ENCODE peak calls at places on chromosomes 13 and 19, in six cellular contexts. One of them, this sample, is unnamed.

GRCh38 chr19:28022506-28022905 is 1190.4 kb downstream of the UQCRFS1 start:
- DNase-seq in psoas muscle: no peak
- DNase-seq in adrenal gland: no peak
- DNase-seq in mucosa of descending colon: no peak
- DNase-seq in tibial nerve: no peak
- DNase-seq in fibroblast of the aortic adventitia: no peak
- DNase-seq in this sample: no peak

GRCh38 chr19:50500060-50500752 is 10.8 kb downstream of the JOSD2 start:
- DNase-seq in psoas muscle: peak
- DNase-seq in adrenal gland: no peak
- DNase-seq in mucosa of descending colon: no peak
- DNase-seq in fibroblast of the aortic adventitia: no peak
- DNase-seq in tibial nerve: no peak
- DNase-seq in this sample: no peak

GRCh38 chr13:112545866-112546265 is 42.1 kb downstream of the TUBGCP3 start:
- DNase-seq in adrenal gland: no peak
- DNase-seq in psoas muscle: no peak
- DNase-seq in tibial nerve: no peak
- DNase-seq in mucosa of descending colon: no peak
- DNase-seq in fibroblast of the aortic adventitia: peak
- DNase-seq in this sample: peak

GRCh38 chr13:40315416-40316064 is 350.9 kb downstream of the FOXO1 start:
- DNase-seq in adrenal gland: peak
- DNase-seq in tibial nerve: no peak
- DNase-seq in psoas muscle: peak
- DNase-seq in mucosa of descending colon: no peak
- DNase-seq in fibroblast of the aortic adventitia: no peak
- DNase-seq in this sample: no peak

GRCh38 chr19:46303702-46304397 is 7.0 kb downstream of the HIF3A start:
- DNase-seq in fibroblast of the aortic adventitia: no peak
- DNase-seq in psoas muscle: peak
- DNase-seq in tibial nerve: no peak
- DNase-seq in adrenal gland: peak
- DNase-seq in mucosa of descending colon: peak
- DNase-seq in this sample: no peak

GRCh38 chr13:68727788-68728187 is 1379.8 kb upstream of the ATXN8OS start:
- DNase-seq in fibroblast of the aortic adventitia: no peak
- DNase-seq in tibial nerve: no peak
- DNase-seq in mucosa of descending colon: no peak
- DNase-seq in adrenal gland: no peak
- DNase-seq in psoas muscle: no peak
- DNase-seq in this sample: no peak

GRCh38 chr13:25990801-25991200 is 61.0 kb downstream of the SHISA2 start:
- DNase-seq in tibial nerve: no peak
- DNase-seq in mucosa of descending colon: no peak
- DNase-seq in fibroblast of the aortic adventitia: no peak
- DNase-seq in adrenal gland: no peak
- DNase-seq in psoas muscle: no peak
- DNase-seq in this sample: no peak

GRCh38 chr13:99228737-99229691 is 28.4 kb downstream of the UBAC2 start:
- DNase-seq in psoas muscle: no peak
- DNase-seq in adrenal gland: no peak
- DNase-seq in mucosa of descending colon: no peak
- DNase-seq in fibroblast of the aortic adventitia: peak
- DNase-seq in tibial nerve: no peak
- DNase-seq in this sample: no peak

GRCh38 chr13:42757678-42758420 is 23.5 kb upstream of the FAM216B start:
- DNase-seq in tibial nerve: no peak
- DNase-seq in psoas muscle: no peak
- DNase-seq in adrenal gland: no peak
- DNase-seq in mucosa of descending colon: no peak
- DNase-seq in fibroblast of the aortic adventitia: no peak
- DNase-seq in this sample: no peak

GRCh38 chr19:11234486-11235075 is 4.8 kb upstream of the ANGPTL8 start:
- DNase-seq in psoas muscle: no peak
- DNase-seq in fibroblast of the aortic adventitia: no peak
- DNase-seq in tibial nerve: no peak
- DNase-seq in adrenal gland: peak
- DNase-seq in mucosa of descending colon: no peak
- DNase-seq in this sample: no peak

GRCh38 chr13:99967498-99967883 is 4.1 kb downstream of the ZIC5 start:
- DNase-seq in adrenal gland: no peak
- DNase-seq in mucosa of descending colon: no peak
- DNase-seq in fibroblast of the aortic adventitia: no peak
- DNase-seq in tibial nerve: no peak
- DNase-seq in psoas muscle: no peak
- DNase-seq in this sample: no peak

GRCh38 chr13:94678845-94679244 is 33.5 kb downstream of the SOX21 start:
- DNase-seq in mucosa of descending colon: no peak
- DNase-seq in tibial nerve: no peak
- DNase-seq in psoas muscle: no peak
- DNase-seq in fibroblast of the aortic adventitia: no peak
- DNase-seq in adrenal gland: no peak
- DNase-seq in this sample: no peak

GRCh38 chr19:12365372-12366162 is at the start of gene ZNF442:
- DNase-seq in psoas muscle: peak
- DNase-seq in mucosa of descending colon: peak
- DNase-seq in adrenal gland: peak
- DNase-seq in tibial nerve: peak
- DNase-seq in fibroblast of the aortic adventitia: peak
- DNase-seq in this sample: peak

GRCh38 chr13:72804301-72804700 is 22.4 kb downstream of the PIBF1 start:
- DNase-seq in fibroblast of the aortic adventitia: no peak
- DNase-seq in adrenal gland: no peak
- DNase-seq in tibial nerve: no peak
- DNase-seq in psoas muscle: no peak
- DNase-seq in mucosa of descending colon: no peak
- DNase-seq in this sample: no peak

GRCh38 chr13:114141261-114141996 is 9.0 kb upstream of the RASA3 start:
- DNase-seq in mucosa of descending colon: peak
- DNase-seq in psoas muscle: no peak
- DNase-seq in adrenal gland: no peak
- DNase-seq in tibial nerve: no peak
- DNase-seq in fibroblast of the aortic adventitia: no peak
- DNase-seq in this sample: no peak

GRCh38 chr13:114142640-114143490 is 10.4 kb upstream of the RASA3 start:
- DNase-seq in tibial nerve: no peak
- DNase-seq in psoas muscle: no peak
- DNase-seq in mucosa of descending colon: peak
- DNase-seq in adrenal gland: no peak
- DNase-seq in fibroblast of the aortic adventitia: no peak
- DNase-seq in this sample: no peak

GRCh38 chr13:114142137-114142550 is 9.7 kb upstream of the RASA3 start:
- DNase-seq in mucosa of descending colon: no peak
- DNase-seq in adrenal gland: no peak
- DNase-seq in fibroblast of the aortic adventitia: no peak
- DNase-seq in tibial nerve: no peak
- DNase-seq in psoas muscle: no peak
- DNase-seq in this sample: no peak

GRCh38 chr13:114140909-114141255 is 8.5 kb upstream of the RASA3 start:
- DNase-seq in psoas muscle: no peak
- DNase-seq in mucosa of descending colon: peak
- DNase-seq in tibial nerve: no peak
- DNase-seq in adrenal gland: no peak
- DNase-seq in fibroblast of the aortic adventitia: no peak
- DNase-seq in this sample: no peak

DNA sequence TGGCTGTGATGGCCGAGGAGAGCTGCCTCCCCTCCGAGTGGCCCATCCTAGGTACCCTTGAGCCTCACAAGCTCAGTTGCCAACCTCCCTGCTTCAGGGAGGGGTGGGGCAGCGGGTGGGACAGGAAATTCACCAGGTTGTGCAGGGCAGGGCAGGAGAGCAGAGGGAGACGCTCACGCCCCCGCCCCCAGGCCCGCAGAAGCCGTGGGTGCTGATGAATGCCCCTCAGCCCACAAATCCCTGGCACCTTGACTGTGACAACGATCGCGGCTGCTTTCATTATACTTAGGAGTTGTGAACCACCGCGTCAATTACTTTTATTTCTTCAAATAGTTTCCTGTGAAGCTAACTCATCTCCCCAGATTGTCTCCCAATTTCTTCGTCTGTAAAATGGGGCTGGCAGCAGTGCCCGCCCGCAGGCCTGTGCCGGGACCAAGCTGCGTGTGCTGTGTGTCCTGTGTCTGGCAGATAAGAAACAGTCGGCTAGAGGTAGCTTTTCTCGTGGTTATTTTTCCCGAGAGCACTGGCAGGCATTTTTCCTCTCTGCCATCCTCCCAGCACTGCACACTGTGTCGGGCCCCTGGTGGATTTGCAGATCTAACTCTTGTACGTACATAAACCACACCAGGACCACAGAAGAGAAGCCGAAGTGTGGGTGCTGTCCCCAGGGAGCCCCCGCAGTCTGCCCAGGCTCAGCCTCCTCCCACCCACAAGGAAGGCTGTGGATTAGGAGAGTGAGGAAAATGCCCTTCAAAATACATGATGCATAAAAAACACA is 7.9 kb upstream of the RASA3 start:
- DNase-seq in adrenal gland: no peak
- DNase-seq in mucosa of descending colon: peak
- DNase-seq in tibial nerve: no peak
- DNase-seq in psoas muscle: no peak
- DNase-seq in fibroblast of the aortic adventitia: no peak
- DNase-seq in this sample: no peak
- H3K4me3 ChIP-seq in adrenal gland: no peak
- H3K4me3 ChIP-seq in mucosa of descending colon: no peak
- H3K4me3 ChIP-seq in tibial nerve: no peak
- H3K4me3 ChIP-seq in psoas muscle: no peak
- H3K4me3 ChIP-seq in fibroblast of the aortic adventitia: no peak
- H3K4me3 ChIP-seq in this sample: no peak

DNA sequence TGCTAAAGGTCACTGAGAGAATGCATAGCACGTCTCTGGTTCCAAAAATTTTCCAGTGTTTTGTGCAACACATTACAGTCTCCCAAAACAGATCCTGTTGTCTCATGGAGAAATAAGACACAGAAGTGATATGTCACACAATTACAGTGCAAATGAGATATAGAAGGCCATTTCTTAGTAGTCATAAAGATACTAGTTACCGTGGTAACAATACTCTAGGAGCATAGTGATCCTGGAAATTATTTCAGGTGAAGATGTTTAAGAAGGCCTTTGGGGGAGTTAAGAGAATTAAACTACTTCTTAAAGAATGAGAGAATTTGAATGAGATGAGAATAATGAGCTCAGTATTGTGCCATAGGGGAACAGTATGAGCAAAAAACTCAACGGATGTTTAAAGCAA is 628.0 kb upstream of the MIR17HG start:
- DNase-seq in mucosa of descending colon: no peak
- DNase-seq in psoas muscle: no peak
- DNase-seq in adrenal gland: no peak
- DNase-seq in fibroblast of the aortic adventitia: no peak
- DNase-seq in tibial nerve: no peak
- DNase-seq in this sample: no peak
- TF ChIP-seq CTCF in mucosa of descending colon: no peak
- TF ChIP-seq CTCF in psoas muscle: no peak
- TF ChIP-seq CTCF in adrenal gland: no peak
- TF ChIP-seq CTCF in fibroblast of the aortic adventitia: no peak
- TF ChIP-seq CTCF in tibial nerve: no peak
- TF ChIP-seq CTCF in this sample: no peak

GRCh38 chr13:78650725-78651083 is 8.3 kb downstream of the OBI1 start:
- DNase-seq in fibroblast of the aortic adventitia: no peak
- DNase-seq in psoas muscle: no peak
- DNase-seq in tibial nerve: no peak
- DNase-seq in mucosa of descending colon: no peak
- DNase-seq in adrenal gland: no peak
- DNase-seq in this sample: no peak

GRCh38 chr13:78655007-78655406 is 3.9 kb downstream of the OBI1 start:
- DNase-seq in adrenal gland: no peak
- DNase-seq in fibroblast of the aortic adventitia: no peak
- DNase-seq in psoas muscle: no peak
- DNase-seq in tibial nerve: no peak
- DNase-seq in mucosa of descending colon: no peak
- DNase-seq in this sample: no peak

GRCh38 chr13:78655906-78656305 is 3.0 kb downstream of the OBI1 start:
- DNase-seq in fibroblast of the aortic adventitia: no peak
- DNase-seq in mucosa of descending colon: no peak
- DNase-seq in tibial nerve: no peak
- DNase-seq in psoas muscle: no peak
- DNase-seq in adrenal gland: no peak
- DNase-seq in this sample: no peak

GRCh38 chr13:78652651-78653050 is 6.3 kb downstream of the OBI1 start:
- DNase-seq in psoas muscle: no peak
- DNase-seq in fibroblast of the aortic adventitia: no peak
- DNase-seq in adrenal gland: no peak
- DNase-seq in tibial nerve: no peak
- DNase-seq in mucosa of descending colon: no peak
- DNase-seq in this sample: no peak

DNA sequence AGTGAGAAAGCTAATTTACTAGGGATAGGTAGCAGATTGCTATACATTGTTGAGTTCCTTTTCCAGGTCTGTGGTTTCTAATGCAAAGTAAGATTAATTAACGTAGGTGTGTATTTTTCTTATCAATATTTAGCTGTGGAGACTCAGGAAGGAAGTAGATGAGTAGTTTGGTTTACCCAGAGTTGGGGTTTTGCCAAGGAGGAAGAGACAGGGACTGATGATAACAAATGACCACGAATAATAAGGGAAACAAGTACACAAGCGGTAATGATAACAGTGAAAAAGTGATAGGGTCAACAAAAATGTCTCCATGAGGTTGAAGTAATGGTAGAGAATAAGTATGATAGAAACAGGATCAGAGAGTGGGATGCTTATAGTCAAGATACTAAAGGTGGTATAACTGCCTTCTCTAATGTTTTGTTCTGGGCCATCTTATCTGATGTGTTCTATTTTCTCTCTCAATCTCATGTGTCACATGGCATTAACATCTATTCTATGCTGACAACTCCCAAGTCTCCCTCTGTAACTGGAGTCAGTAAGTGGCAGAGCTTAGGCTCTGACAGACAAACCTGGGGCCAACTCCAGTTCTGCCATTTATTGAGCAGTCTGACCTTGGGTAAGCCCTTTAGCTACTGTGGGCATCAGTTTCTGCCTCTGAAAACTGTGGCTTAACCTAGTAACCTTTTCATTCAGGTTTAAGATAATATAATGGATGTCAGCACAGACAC is 8.8 kb downstream of the OBI1 start:
- DNase-seq in psoas muscle: no peak
- DNase-seq in adrenal gland: no peak
- DNase-seq in fibroblast of the aortic adventitia: no peak
- DNase-seq in tibial nerve: no peak
- DNase-seq in mucosa of descending colon: no peak
- DNase-seq in this sample: no peak
- H3K4me3 ChIP-seq in psoas muscle: no peak
- H3K4me3 ChIP-seq in adrenal gland: no peak
- H3K4me3 ChIP-seq in fibroblast of the aortic adventitia: no peak
- H3K4me3 ChIP-seq in tibial nerve: no peak
- H3K4me3 ChIP-seq in mucosa of descending colon: no peak
- H3K4me3 ChIP-seq in this sample: no peak

GRCh38 chr19:56076413-56076998 is 44.6 kb downstream of the ZNF787 start:
- DNase-seq in fibroblast of the aortic adventitia: peak
- DNase-seq in mucosa of descending colon: peak
- DNase-seq in adrenal gland: peak
- DNase-seq in psoas muscle: no peak
- DNase-seq in tibial nerve: no peak
- DNase-seq in this sample: peak

GRCh38 chr19:56066152-56067023 is 54.7 kb downstream of the ZNF787 start:
- DNase-seq in tibial nerve: no peak
- DNase-seq in fibroblast of the aortic adventitia: peak
- DNase-seq in psoas muscle: peak
- DNase-seq in adrenal gland: peak
- DNase-seq in mucosa of descending colon: peak
- DNase-seq in this sample: no peak

GRCh38 chr19:56069642-56070041 is 51.5 kb downstream of the ZNF787 start:
- DNase-seq in psoas muscle: no peak
- DNase-seq in adrenal gland: no peak
- DNase-seq in mucosa of descending colon: no peak
- DNase-seq in fibroblast of the aortic adventitia: no peak
- DNase-seq in tibial nerve: no peak
- DNase-seq in this sample: no peak

GRCh38 chr19:56071151-56071550 is 49.9 kb downstream of the ZNF787 start:
- DNase-seq in adrenal gland: no peak
- DNase-seq in psoas muscle: no peak
- DNase-seq in tibial nerve: no peak
- DNase-seq in mucosa of descending colon: no peak
- DNase-seq in fibroblast of the aortic adventitia: no peak
- DNase-seq in this sample: no peak
- TF ChIP-seq CTCF in adrenal gland: no peak
- TF ChIP-seq CTCF in psoas muscle: no peak
- TF ChIP-seq CTCF in tibial nerve: no peak
- TF ChIP-seq CTCF in mucosa of descending colon: no peak
- TF ChIP-seq CTCF in fibroblast of the aortic adventitia: peak
- TF ChIP-seq CTCF in this sample: peak